ENCODE peak calls at places on chromosomes 5 and 9, in eight cellular contexts. One of them, this sample, is unnamed.

GRCh38 chr9:78541868-78542267 is 244.9 kb downstream of the PSAT1 start:
- DNase-seq in central memory CD4-positive, alpha-beta T cell: no peak
- DNase-seq in activated T-helper 1 cell treated with anti-CD3 and anti-CD28 coated beads, Interleukin-12 subunit alpha, Interleukin-12 subunit beta, Interleukin-2, Interleukin-4 antibody, amounts not matched to agents 30 ng/mL and 10 ng/mL and 1 ng/mL, durations not matched to agents 14 hours and 24 hours and 36 hours: no peak
- DNase-seq in stimulated activated CD8-positive, alpha-beta memory T cell treated with anti-CD3 and anti-CD28 coated beads, Interleukin-2, amount 100 ng/mL, for 1 hour: no peak
- DNase-seq in AG20443: no peak
- DNase-seq in NCI-H460: no peak
- DNase-seq in amygdala: no peak
- DNase-seq in Calu3: no peak
- DNase-seq in this sample: no peak

GRCh38 chr9:126690431-126691051 is 76.8 kb downstream of the LMX1B start:
- DNase-seq in central memory CD4-positive, alpha-beta T cell: no peak
- DNase-seq in activated T-helper 1 cell treated with anti-CD3 and anti-CD28 coated beads, Interleukin-12 subunit alpha, Interleukin-12 subunit beta, Interleukin-2, Interleukin-4 antibody, amounts not matched to agents 30 ng/mL and 10 ng/mL and 1 ng/mL, durations not matched to agents 14 hours and 24 hours and 36 hours: peak
- DNase-seq in stimulated activated CD8-positive, alpha-beta memory T cell treated with anti-CD3 and anti-CD28 coated beads, Interleukin-2, amount 100 ng/mL, for 1 hour: peak
- DNase-seq in AG20443: peak
- DNase-seq in NCI-H460: peak
- DNase-seq in amygdala: no peak
- DNase-seq in Calu3: peak
- DNase-seq in this sample: no peak

GRCh38 chr5:121366515-121366914 is 485.2 kb upstream of the FTMT start:
- DNase-seq in central memory CD4-positive, alpha-beta T cell: no peak
- DNase-seq in activated T-helper 1 cell treated with anti-CD3 and anti-CD28 coated beads, Interleukin-12 subunit alpha, Interleukin-12 subunit beta, Interleukin-2, Interleukin-4 antibody, amounts not matched to agents 30 ng/mL and 10 ng/mL and 1 ng/mL, durations not matched to agents 14 hours and 24 hours and 36 hours: no peak
- DNase-seq in stimulated activated CD8-positive, alpha-beta memory T cell treated with anti-CD3 and anti-CD28 coated beads, Interleukin-2, amount 100 ng/mL, for 1 hour: no peak
- DNase-seq in AG20443: peak
- DNase-seq in NCI-H460: peak
- DNase-seq in amygdala: no peak
- DNase-seq in Calu3: no peak
- DNase-seq in this sample: peak

GRCh38 chr9:37309136-37309535 is 113.4 kb upstream of the GRHPR start:
- DNase-seq in central memory CD4-positive, alpha-beta T cell: no peak
- DNase-seq in activated T-helper 1 cell treated with anti-CD3 and anti-CD28 coated beads, Interleukin-12 subunit alpha, Interleukin-12 subunit beta, Interleukin-2, Interleukin-4 antibody, amounts not matched to agents 30 ng/mL and 10 ng/mL and 1 ng/mL, durations not matched to agents 14 hours and 24 hours and 36 hours: no peak
- DNase-seq in stimulated activated CD8-positive, alpha-beta memory T cell treated with anti-CD3 and anti-CD28 coated beads, Interleukin-2, amount 100 ng/mL, for 1 hour: no peak
- DNase-seq in AG20443: peak
- DNase-seq in NCI-H460: no peak
- DNase-seq in amygdala: no peak
- DNase-seq in Calu3: no peak
- DNase-seq in this sample: peak

GRCh38 chr9:109953813-109954489 is 174.0 kb downstream of the PALM2AKAP2 start:
- DNase-seq in central memory CD4-positive, alpha-beta T cell: no peak
- DNase-seq in activated T-helper 1 cell treated with anti-CD3 and anti-CD28 coated beads, Interleukin-12 subunit alpha, Interleukin-12 subunit beta, Interleukin-2, Interleukin-4 antibody, amounts not matched to agents 30 ng/mL and 10 ng/mL and 1 ng/mL, durations not matched to agents 14 hours and 24 hours and 36 hours: no peak
- DNase-seq in stimulated activated CD8-positive, alpha-beta memory T cell treated with anti-CD3 and anti-CD28 coated beads, Interleukin-2, amount 100 ng/mL, for 1 hour: no peak
- DNase-seq in AG20443: no peak
- DNase-seq in NCI-H460: no peak
- DNase-seq in amygdala: no peak
- DNase-seq in Calu3: no peak
- DNase-seq in this sample: no peak

GRCh38 chr9:33447404-33448158 is at the start of gene AQP3:
- DNase-seq in central memory CD4-positive, alpha-beta T cell: peak
- DNase-seq in activated T-helper 1 cell treated with anti-CD3 and anti-CD28 coated beads, Interleukin-12 subunit alpha, Interleukin-12 subunit beta, Interleukin-2, Interleukin-4 antibody, amounts not matched to agents 30 ng/mL and 10 ng/mL and 1 ng/mL, durations not matched to agents 14 hours and 24 hours and 36 hours: peak
- DNase-seq in stimulated activated CD8-positive, alpha-beta memory T cell treated with anti-CD3 and anti-CD28 coated beads, Interleukin-2, amount 100 ng/mL, for 1 hour: peak
- DNase-seq in AG20443: peak
- DNase-seq in NCI-H460: peak
- DNase-seq in amygdala: no peak
- DNase-seq in Calu3: peak
- DNase-seq in this sample: peak

GRCh38 chr9:121976751-121977150 is 116.4 kb downstream of the TTLL11 start:
- DNase-seq in central memory CD4-positive, alpha-beta T cell: no peak
- DNase-seq in activated T-helper 1 cell treated with anti-CD3 and anti-CD28 coated beads, Interleukin-12 subunit alpha, Interleukin-12 subunit beta, Interleukin-2, Interleukin-4 antibody, amounts not matched to agents 30 ng/mL and 10 ng/mL and 1 ng/mL, durations not matched to agents 14 hours and 24 hours and 36 hours: no peak
- DNase-seq in stimulated activated CD8-positive, alpha-beta memory T cell treated with anti-CD3 and anti-CD28 coated beads, Interleukin-2, amount 100 ng/mL, for 1 hour: no peak
- DNase-seq in AG20443: peak
- DNase-seq in NCI-H460: no peak
- DNase-seq in amygdala: no peak
- DNase-seq in Calu3: no peak
- DNase-seq in this sample: peak

GRCh38 chr5:25858019-25858418 is 1180.4 kb downstream of the CDH9 start:
- DNase-seq in central memory CD4-positive, alpha-beta T cell: no peak
- DNase-seq in activated T-helper 1 cell treated with anti-CD3 and anti-CD28 coated beads, Interleukin-12 subunit alpha, Interleukin-12 subunit beta, Interleukin-2, Interleukin-4 antibody, amounts not matched to agents 30 ng/mL and 10 ng/mL and 1 ng/mL, durations not matched to agents 14 hours and 24 hours and 36 hours: no peak
- DNase-seq in stimulated activated CD8-positive, alpha-beta memory T cell treated with anti-CD3 and anti-CD28 coated beads, Interleukin-2, amount 100 ng/mL, for 1 hour: no peak
- DNase-seq in AG20443: no peak
- DNase-seq in NCI-H460: no peak
- DNase-seq in amygdala: no peak
- DNase-seq in Calu3: no peak
- DNase-seq in this sample: no peak

GRCh38 chr5:95520176-95520575 is 34.6 kb downstream of the SKIC3 start:
- DNase-seq in central memory CD4-positive, alpha-beta T cell: no peak
- DNase-seq in activated T-helper 1 cell treated with anti-CD3 and anti-CD28 coated beads, Interleukin-12 subunit alpha, Interleukin-12 subunit beta, Interleukin-2, Interleukin-4 antibody, amounts not matched to agents 30 ng/mL and 10 ng/mL and 1 ng/mL, durations not matched to agents 14 hours and 24 hours and 36 hours: no peak
- DNase-seq in stimulated activated CD8-positive, alpha-beta memory T cell treated with anti-CD3 and anti-CD28 coated beads, Interleukin-2, amount 100 ng/mL, for 1 hour: no peak
- DNase-seq in AG20443: no peak
- DNase-seq in NCI-H460: no peak
- DNase-seq in amygdala: no peak
- DNase-seq in Calu3: no peak
- DNase-seq in this sample: no peak

GRCh38 chr5:13478831-13479465 is 465.5 kb downstream of the DNAH5 start:
- DNase-seq in central memory CD4-positive, alpha-beta T cell: no peak
- DNase-seq in activated T-helper 1 cell treated with anti-CD3 and anti-CD28 coated beads, Interleukin-12 subunit alpha, Interleukin-12 subunit beta, Interleukin-2, Interleukin-4 antibody, amounts not matched to agents 30 ng/mL and 10 ng/mL and 1 ng/mL, durations not matched to agents 14 hours and 24 hours and 36 hours: no peak
- DNase-seq in stimulated activated CD8-positive, alpha-beta memory T cell treated with anti-CD3 and anti-CD28 coated beads, Interleukin-2, amount 100 ng/mL, for 1 hour: no peak
- DNase-seq in AG20443: peak
- DNase-seq in NCI-H460: peak
- DNase-seq in amygdala: no peak
- DNase-seq in Calu3: peak
- DNase-seq in this sample: peak

GRCh38 chr5:83586874-83587776 is 115.6 kb downstream of the VCAN start:
- DNase-seq in central memory CD4-positive, alpha-beta T cell: no peak
- DNase-seq in activated T-helper 1 cell treated with anti-CD3 and anti-CD28 coated beads, Interleukin-12 subunit alpha, Interleukin-12 subunit beta, Interleukin-2, Interleukin-4 antibody, amounts not matched to agents 30 ng/mL and 10 ng/mL and 1 ng/mL, durations not matched to agents 14 hours and 24 hours and 36 hours: no peak
- DNase-seq in stimulated activated CD8-positive, alpha-beta memory T cell treated with anti-CD3 and anti-CD28 coated beads, Interleukin-2, amount 100 ng/mL, for 1 hour: no peak
- DNase-seq in AG20443: no peak
- DNase-seq in NCI-H460: no peak
- DNase-seq in amygdala: no peak
- DNase-seq in Calu3: no peak
- DNase-seq in this sample: peak

GRCh38 chr9:105436753-105437152 is 11.1 kb upstream of the FSD1L start:
- DNase-seq in central memory CD4-positive, alpha-beta T cell: no peak
- DNase-seq in activated T-helper 1 cell treated with anti-CD3 and anti-CD28 coated beads, Interleukin-12 subunit alpha, Interleukin-12 subunit beta, Interleukin-2, Interleukin-4 antibody, amounts not matched to agents 30 ng/mL and 10 ng/mL and 1 ng/mL, durations not matched to agents 14 hours and 24 hours and 36 hours: no peak
- DNase-seq in stimulated activated CD8-positive, alpha-beta memory T cell treated with anti-CD3 and anti-CD28 coated beads, Interleukin-2, amount 100 ng/mL, for 1 hour: no peak
- DNase-seq in AG20443: no peak
- DNase-seq in NCI-H460: no peak
- DNase-seq in amygdala: no peak
- DNase-seq in Calu3: no peak
- DNase-seq in this sample: no peak

GRCh38 chr5:179217356-179217755 is 127.9 kb downstream of the ADAMTS2 start:
- DNase-seq in central memory CD4-positive, alpha-beta T cell: no peak
- DNase-seq in activated T-helper 1 cell treated with anti-CD3 and anti-CD28 coated beads, Interleukin-12 subunit alpha, Interleukin-12 subunit beta, Interleukin-2, Interleukin-4 antibody, amounts not matched to agents 30 ng/mL and 10 ng/mL and 1 ng/mL, durations not matched to agents 14 hours and 24 hours and 36 hours: no peak
- DNase-seq in stimulated activated CD8-positive, alpha-beta memory T cell treated with anti-CD3 and anti-CD28 coated beads, Interleukin-2, amount 100 ng/mL, for 1 hour: no peak
- DNase-seq in AG20443: no peak
- DNase-seq in NCI-H460: no peak
- DNase-seq in amygdala: no peak
- DNase-seq in Calu3: no peak
- DNase-seq in this sample: peak

GRCh38 chr9:137064027-137064879 is 6.1 kb downstream of the SAPCD2 start:
- DNase-seq in central memory CD4-positive, alpha-beta T cell: peak
- DNase-seq in activated T-helper 1 cell treated with anti-CD3 and anti-CD28 coated beads, Interleukin-12 subunit alpha, Interleukin-12 subunit beta, Interleukin-2, Interleukin-4 antibody, amounts not matched to agents 30 ng/mL and 10 ng/mL and 1 ng/mL, durations not matched to agents 14 hours and 24 hours and 36 hours: peak
- DNase-seq in stimulated activated CD8-positive, alpha-beta memory T cell treated with anti-CD3 and anti-CD28 coated beads, Interleukin-2, amount 100 ng/mL, for 1 hour: peak
- DNase-seq in AG20443: peak
- DNase-seq in NCI-H460: peak
- DNase-seq in amygdala: no peak
- DNase-seq in Calu3: peak
- DNase-seq in this sample: peak

GRCh38 chr9:90846770-90847419 is 45.3 kb downstream of the SYK start:
- DNase-seq in central memory CD4-positive, alpha-beta T cell: no peak
- DNase-seq in activated T-helper 1 cell treated with anti-CD3 and anti-CD28 coated beads, Interleukin-12 subunit alpha, Interleukin-12 subunit beta, Interleukin-2, Interleukin-4 antibody, amounts not matched to agents 30 ng/mL and 10 ng/mL and 1 ng/mL, durations not matched to agents 14 hours and 24 hours and 36 hours: no peak
- DNase-seq in stimulated activated CD8-positive, alpha-beta memory T cell treated with anti-CD3 and anti-CD28 coated beads, Interleukin-2, amount 100 ng/mL, for 1 hour: no peak
- DNase-seq in AG20443: no peak
- DNase-seq in NCI-H460: no peak
- DNase-seq in amygdala: no peak
- DNase-seq in Calu3: no peak
- DNase-seq in this sample: no peak

GRCh38 chr5:180816608-180817534 is 14.3 kb upstream of the MGAT1 start:
- DNase-seq in central memory CD4-positive, alpha-beta T cell: no peak
- DNase-seq in activated T-helper 1 cell treated with anti-CD3 and anti-CD28 coated beads, Interleukin-12 subunit alpha, Interleukin-12 subunit beta, Interleukin-2, Interleukin-4 antibody, amounts not matched to agents 30 ng/mL and 10 ng/mL and 1 ng/mL, durations not matched to agents 14 hours and 24 hours and 36 hours: no peak
- DNase-seq in stimulated activated CD8-positive, alpha-beta memory T cell treated with anti-CD3 and anti-CD28 coated beads, Interleukin-2, amount 100 ng/mL, for 1 hour: no peak
- DNase-seq in AG20443: no peak
- DNase-seq in NCI-H460: no peak
- DNase-seq in amygdala: no peak
- DNase-seq in Calu3: no peak
- DNase-seq in this sample: no peak

This sample was measured in HCEC 1CT.